ENCODE peak calls at places on chromosomes 2 and 18, in ten cellular contexts. O is kidney; D is left ventricle myocardium inferior; R is BJ; Q is cardiac fibroblast; T is CD8-positive, alpha-beta T cell; M is heart right ventricle; F is HAP-1; X is right lobe of liver; C is esophagus squamous epithelium. L is an unnamed sample.

GRCh38 chr2:188787002-188787660 is 187.0 kb upstream of the COL3A1 start:
- DNase-seq in D (no peak), F (no peak), C (no peak), M (no peak), X (no peak), O (no peak), T (no peak), R (peak), Q (peak), L (peak)

GRCh38 chr2:65015731-65016130 is 26.5 kb downstream of the SLC1A4 start:
- DNase-seq in C (no peak), X (no peak), D (no peak), O (no peak), R (no peak), T (no peak), M (no peak), Q (no peak), F (no peak), L (peak)

GRCh38 chr2:28956415-28956826 is 24.7 kb upstream of the TOGARAM2 start:
- DNase-seq in Q (peak), D (no peak), O (no peak), T (peak), R (no peak), X (no peak), C (no peak), M (no peak), F (peak), L (peak)

GRCh38 chr2:20145497-20146193 is 79.3 kb downstream of the SDC1 start:
- DNase-seq in C (no peak), D (no peak), O (peak), R (no peak), M (no peak), T (no peak), X (no peak), Q (no peak), F (peak), L (no peak)

GRCh38 chr2:208466133-208466919 is 59.7 kb downstream of the PTH2R start:
- DNase-seq in F (peak), C (no peak), X (no peak), T (no peak), O (no peak), M (no peak), Q (peak), R (no peak), D (no peak), L (peak)

GRCh38 chr18:52442686-52443085 is 102.7 kb downstream of the DCC start:
- DNase-seq in R (no peak), Q (no peak), F (no peak), X (no peak), D (no peak), O (no peak), T (no peak), M (no peak), C (no peak), L (no peak)

GRCh38 chr2:42777883-42778805 is 14.2 kb upstream of the OXER1 start:
- DNase-seq in R (no peak), F (no peak), C (no peak), D (no peak), O (no peak), X (no peak), T (peak), Q (no peak), M (no peak), L (no peak)

GRCh38 chr2:138507267-138507666 is 5.7 kb downstream of the SPOPL start:
- DNase-seq in F (no peak), Q (no peak), C (no peak), D (no peak), T (no peak), M (no peak), X (no peak), R (no peak), O (no peak), L (no peak)

GRCh38 chr2:148201075-148202004 is 180.4 kb downstream of the MBD5 start:
- DNase-seq in X (peak), O (peak), M (peak), D (peak), R (no peak), F (peak), Q (peak), C (no peak), T (no peak), L (peak)

GRCh38 chr2:188623995-188624643 is 332.4 kb downstream of the GULP1 start:
- DNase-seq in O (no peak), T (no peak), F (no peak), R (peak), D (no peak), M (no peak), C (no peak), X (no peak), Q (peak), L (peak)

GRCh38 chr2:54228945-54229344 is 27.1 kb downstream of the TSPYL6 start:
- DNase-seq in Q (peak), C (no peak), M (no peak), X (no peak), F (no peak), R (no peak), O (no peak), T (no peak), D (peak), L (no peak)

GRCh38 chr2:227390468-227391256 is 2.9 kb upstream of the SCYGR1 start:
- DNase-seq in F (no peak), O (no peak), Q (no peak), X (no peak), C (no peak), T (no peak), M (no peak), D (no peak), R (no peak), L (no peak)

GRCh38 chr18:59208602-59209001 is 11.4 kb upstream of the GRP start:
- DNase-seq in X (no peak), T (no peak), O (no peak), F (no peak), Q (no peak), D (no peak), C (no peak), M (no peak), R (no peak), L (no peak)

GRCh38 chr18:10051877-10052631 is 138.2 kb downstream of the VAPA start:
- DNase-seq in C (no peak), F (no peak), T (no peak), O (no peak), X (no peak), D (peak), M (peak), R (peak), Q (peak), L (peak)

GRCh38 chr2:1318366-1319009 is 94.8 kb upstream of the TPO start:
- DNase-seq in R (no peak), D (no peak), X (no peak), M (no peak), Q (no peak), O (peak), F (no peak), T (no peak), C (no peak), L (no peak)

GRCh38 chr2:101047774-101048173 is 45.7 kb downstream of the RPL31 start:
- DNase-seq in X (no peak), T (no peak), O (no peak), R (no peak), F (no peak), D (peak), Q (peak), M (peak), C (no peak), L (peak)

GRCh38 chr18:811192-812122 is 585 bp downstream of the YES1 start:
- DNase-seq in F (peak), R (no peak), D (peak), C (no peak), T (peak), O (peak), Q (peak), X (peak), M (peak), L (peak)

GRCh38 chr2:88247531-88247930 is 77.4 kb downstream of the THNSL2 start:
- DNase-seq in C (no peak), M (no peak), T (no peak), R (no peak), X (no peak), Q (no peak), D (no peak), F (no peak), O (no peak), L (no peak)

GRCh38 chr2:166942377-166942776 is 54.1 kb downstream of the XIRP2 start:
- DNase-seq in Q (no peak), D (no peak), X (no peak), R (no peak), T (no peak), C (no peak), M (no peak), F (no peak), O (no peak), L (no peak)

GRCh38 chr2:209937893-209938292 is 64.5 kb upstream of the RPE start:
- DNase-seq in M (no peak), Q (no peak), C (no peak), F (no peak), O (no peak), X (no peak), R (no peak), D (no peak), T (no peak), L (no peak)

GRCh38 chr2:169573974-169574299 is 272 bp upstream of the FASTKD1 start:
- DNase-seq in Q (no peak), C (no peak), R (no peak), X (no peak), F (no peak), O (no peak), M (no peak), T (no peak), D (no peak), L (no peak)
- H3K4me3 ChIP-seq in Q (peak), C (peak), R (peak), X (no peak), F (peak), O (peak), M (peak), T (peak), D (peak), L (peak)

GRCh38 chr2:237128026-237128703 is 42.5 kb downstream of the COPS8 start:
- DNase-seq in T (no peak), C (peak), D (peak), X (no peak), M (peak), F (no peak), R (peak), O (peak), Q (peak), L (peak)
- H3K4me3 ChIP-seq in T (no peak), C (no peak), D (no peak), X (no peak), M (no peak), F (no peak), R (no peak), O (no peak), Q (no peak), L (no peak)

GRCh38 chr2:50143822-50144575 is 887.9 kb downstream of the NRXN1 start:
- DNase-seq in T (no peak), Q (peak), C (no peak), F (peak), X (no peak), O (no peak), D (no peak), R (peak), M (peak), L (peak)
- H3K4me3 ChIP-seq in T (no peak), Q (peak), C (peak), F (no peak), X (peak), O (peak), D (peak), R (peak), M (peak), L (peak)

DNA sequence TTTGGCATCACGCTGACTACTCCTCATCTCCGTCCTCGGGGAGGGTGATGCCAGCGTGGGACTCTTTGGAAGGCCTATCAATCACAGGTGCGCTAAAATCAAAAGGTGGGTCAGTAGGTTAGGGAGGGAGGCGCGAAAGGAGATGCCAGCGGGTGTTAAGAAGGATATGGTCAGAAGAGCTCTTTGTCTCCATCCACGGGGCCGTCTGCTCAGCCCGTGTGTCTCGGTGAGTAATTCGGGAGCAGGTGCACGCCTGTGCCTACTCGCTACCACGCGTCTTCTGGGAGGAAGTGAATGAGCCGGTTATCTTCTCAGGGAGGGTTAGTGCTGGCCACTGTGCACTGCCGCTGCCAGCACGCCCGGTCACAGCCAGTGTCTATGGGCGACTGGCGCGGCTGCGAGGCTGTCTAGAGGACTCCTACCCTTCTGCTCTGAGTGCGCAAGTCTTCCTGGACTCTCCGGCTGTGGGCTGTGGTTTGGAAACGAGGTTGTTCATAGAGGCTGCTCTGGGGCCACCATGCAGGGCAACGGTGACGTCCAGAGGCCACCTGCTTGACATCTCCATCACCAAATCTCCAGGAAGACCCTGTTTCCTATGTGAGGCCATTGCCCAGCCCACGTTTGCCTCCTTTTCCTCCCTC is 153.4 kb downstream of the MBP start:
- DNase-seq in T (peak), Q (no peak), M (no peak), R (no peak), X (peak), C (no peak), F (no peak), D (no peak), O (no peak), L (no peak)
- H3K4me3 ChIP-seq in T (no peak), Q (no peak), M (no peak), R (no peak), X (no peak), C (no peak), F (no peak), D (no peak), O (no peak), L (no peak)

DNA sequence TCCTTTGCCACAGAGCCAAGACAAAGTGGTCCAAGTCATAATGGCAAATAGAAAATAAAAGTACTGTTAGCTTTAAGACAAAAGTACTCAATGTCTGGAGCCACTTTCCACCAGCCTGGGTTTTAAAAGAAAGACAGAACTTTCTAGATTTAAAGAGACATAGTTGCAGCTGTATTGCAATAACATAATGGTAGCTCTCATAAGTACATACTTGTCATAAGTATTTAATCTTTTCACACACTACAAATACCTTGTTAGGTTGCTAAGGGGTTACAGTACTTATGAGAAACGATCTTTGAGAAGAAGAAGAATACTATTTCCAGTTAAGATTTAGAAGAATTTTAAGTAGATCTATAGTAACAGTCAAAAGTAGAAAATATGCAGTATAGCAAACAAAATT is 28.9 kb upstream of the AQP4 start:
- DNase-seq in F (no peak), M (no peak), T (no peak), D (no peak), C (no peak), Q (no peak), X (no peak), R (no peak), O (no peak), L (no peak)
- H3K4me3 ChIP-seq in F (no peak), M (no peak), T (no peak), D (no peak), C (no peak), Q (no peak), X (no peak), R (no peak), O (no peak), L (no peak)

GRCh38 chr2:27441958-27442281 is 261 bp upstream of the KRTCAP3 start:
- DNase-seq in R (no peak), O (no peak), T (no peak), C (no peak), D (no peak), Q (no peak), F (no peak), M (no peak), X (no peak), L (no peak)
- H3K4me3 ChIP-seq in R (no peak), O (no peak), T (no peak), C (peak), D (peak), Q (no peak), F (no peak), M (no peak), X (no peak), L (no peak)

DNA sequence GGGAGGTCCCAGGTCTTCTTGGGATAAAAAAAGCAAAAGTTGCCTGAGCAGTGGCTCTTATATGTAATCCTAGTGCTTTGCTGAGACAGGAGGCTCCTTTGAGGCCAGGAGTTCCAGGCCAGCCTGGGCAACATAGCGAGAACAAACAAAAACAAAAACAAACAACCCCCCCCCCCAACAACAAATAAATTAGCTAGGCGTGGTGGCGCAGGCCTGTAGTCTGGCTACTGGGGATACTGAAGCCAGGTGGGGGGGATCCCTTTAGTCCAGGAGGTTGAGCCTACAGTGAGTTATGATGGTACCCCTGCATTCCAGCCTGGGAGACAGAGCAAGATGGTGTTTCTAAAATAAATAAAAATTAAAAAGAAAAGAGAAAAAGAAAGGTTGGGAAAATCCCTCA is 5.4 kb downstream of the GAREM2 start:
- DNase-seq in O (no peak), X (no peak), D (no peak), R (no peak), C (no peak), F (no peak), T (no peak), Q (no peak), M (no peak), L (no peak)
- H3K4me3 ChIP-seq in O (no peak), X (no peak), D (peak), R (peak), C (peak), F (no peak), T (no peak), Q (peak), M (peak), L (peak)

DNA sequence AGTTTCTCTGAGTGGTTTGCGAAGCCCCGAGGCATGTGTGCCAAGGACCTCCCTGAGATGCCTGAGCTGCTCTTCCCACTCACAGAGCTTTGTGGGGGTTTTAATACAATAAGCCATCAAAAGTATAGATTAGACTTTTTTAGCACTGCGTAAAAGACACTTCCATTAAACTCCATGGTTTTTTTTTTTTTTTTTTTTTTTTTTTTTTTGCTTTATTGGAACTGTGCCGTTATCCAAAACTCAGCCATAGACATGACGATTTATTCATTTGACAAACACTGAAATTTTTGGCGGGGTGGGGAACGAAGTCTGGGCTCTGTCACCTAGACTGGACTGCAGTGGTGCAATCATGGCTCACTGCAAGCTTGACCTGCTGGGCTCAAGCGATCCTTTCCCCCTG is 18.4 kb downstream of the NPPC start:
- DNase-seq in D (no peak), T (no peak), R (no peak), C (no peak), X (no peak), M (no peak), F (no peak), Q (no peak), O (no peak), L (no peak)
- H3K4me3 ChIP-seq in D (no peak), T (no peak), R (no peak), C (no peak), X (no peak), M (no peak), F (no peak), Q (no peak), O (no peak), L (no peak)

DNA sequence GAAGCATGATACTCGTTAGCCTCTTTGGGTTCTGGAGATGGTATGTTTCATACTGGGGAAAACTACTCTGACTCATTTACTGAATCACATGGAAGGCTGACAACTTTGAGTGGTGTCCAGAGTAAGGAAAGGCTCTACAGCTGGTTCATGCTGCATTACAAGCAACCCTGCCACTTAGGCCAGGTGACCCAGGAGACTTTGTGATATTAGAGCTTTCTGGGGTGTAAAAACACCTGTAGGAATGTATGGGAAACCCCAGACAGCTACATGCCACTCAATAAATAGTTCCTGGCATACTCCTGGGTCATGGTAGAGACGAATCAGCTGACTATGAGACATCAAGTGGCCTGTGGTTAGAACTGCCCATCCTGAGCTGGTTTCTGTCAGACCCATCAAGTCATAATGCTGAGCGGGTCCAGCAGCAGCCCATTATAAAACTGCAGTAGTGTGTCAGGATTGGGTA is 21.3 kb upstream of the TCF7L1 start:
- DNase-seq in M (no peak), D (no peak), T (no peak), O (no peak), R (no peak), F (no peak), C (no peak), X (no peak), Q (peak), L (no peak)
- H3K4me3 ChIP-seq in M (no peak), D (no peak), T (no peak), O (no peak), R (no peak), F (no peak), C (no peak), X (no peak), Q (no peak), L (no peak)

L was measured in fibroblast of pulmonary artery.